ENCODE peak calls at places on chromosomes 3 and 15, in seven cellular contexts. V is NCI-H510A; A is GM12865; Y is Caco-2; K is MCF 10A; Z is mesendoderm; S is activated T-helper 9 cell treated with anti-CD3 and anti-CD28 coated beads, Interleukin-2, amount 50 U/mL, for 16 hours. J is an unnamed sample.
A peak's percentile ranks its signal among the peaks of the same experiment; 100 is the strongest.

GRCh38 chr3:20668411-20668810 is 482.4 kb upstream of the SGO1 start:
- DNase-seq in V (no peak), A (no peak), Y (peak; percentile 30), K (peak; percentile 8), Z (peak; percentile 87), S (no peak), J (no peak)

GRCh38 chr3:175001091-175001490 is 142.0 kb downstream of the NAALADL2 start:
- DNase-seq in V (no peak), A (no peak), Y (no peak), K (no peak), Z (no peak), S (no peak), J (no peak)

GRCh38 chr3:64218746-64219145 is 6.5 kb downstream of the PRICKLE2 start:
- DNase-seq in V (no peak), A (no peak), Y (no peak), K (no peak), Z (no peak), S (no peak), J (no peak)

GRCh38 chr15:77907824-77908751 is 169.4 kb downstream of the TBC1D2B start:
- DNase-seq in V (no peak), A (peak; percentile 61), Y (peak; percentile 77), K (peak; percentile 47), Z (peak; percentile 14), S (peak; percentile 24), J (no peak)

GRCh38 chr3:106372293-106372648 is 503.5 kb upstream of the CBLB start:
- DNase-seq in V (no peak), A (no peak), Y (no peak), K (no peak), Z (no peak), S (no peak), J (no peak)

GRCh38 chr3:109432833-109433232 is 95.5 kb upstream of the DPPA4 start:
- DNase-seq in V (no peak), A (no peak), Y (no peak), K (no peak), Z (peak; percentile 92), S (no peak), J (no peak)

GRCh38 chr15:44261007-44261706 is 27.4 kb upstream of the GOLM2 start:
- DNase-seq in V (no peak), A (no peak), Y (no peak), K (no peak), Z (peak; percentile 60), S (no peak), J (no peak)

GRCh38 chr15:74174216-74174965 is 881 bp downstream of the ISLR start:
- DNase-seq in V (no peak), A (no peak), Y (no peak), K (no peak), Z (no peak), S (no peak), J (no peak)

GRCh38 chr3:87167634-87168456 is 59.3 kb upstream of the CHMP2B start:
- DNase-seq in V (no peak), A (peak; percentile 61), Y (no peak), K (peak; percentile 70), Z (peak; percentile 49), S (no peak), J (no peak)

GRCh38 chr3:196971094-196971698 is 2.6 kb upstream of the PIGZ start:
- DNase-seq in V (no peak), A (no peak), Y (peak; percentile 59), K (peak; percentile 25), Z (no peak), S (no peak), J (no peak)

GRCh38 chr15:75867428-75867827 is 24.2 kb downstream of the UBE2Q2 start:
- DNase-seq in V (no peak), A (peak; percentile 5), Y (no peak), K (no peak), Z (no peak), S (no peak), J (no peak)

GRCh38 chr3:128623762-128624176 is 26.8 kb downstream of the RPN1 start:
- DNase-seq in V (no peak), A (no peak), Y (no peak), K (peak; percentile 33), Z (no peak), S (no peak), J (no peak)

GRCh38 chr15:71106802-71107500 is 8.3 kb upstream of the THSD4 start:
- DNase-seq in V (no peak), A (peak; percentile 65), Y (no peak), K (no peak), Z (no peak), S (no peak), J (no peak)

GRCh38 chr3:153746211-153746610 is 375.0 kb upstream of the ARHGEF26 start:
- DNase-seq in V (no peak), A (no peak), Y (no peak), K (no peak), Z (no peak), S (no peak), J (no peak)

GRCh38 chr3:58041826-58042324 is 33.7 kb downstream of the FLNB start:
- DNase-seq in V (no peak), A (peak; percentile 90), Y (no peak), K (no peak), Z (no peak), S (no peak), J (no peak)

GRCh38 chr3:5205165-5205941 is 17.8 kb downstream of the EDEM1 start:
- DNase-seq in V (no peak), A (peak; percentile 87), Y (no peak), K (no peak), Z (no peak), S (no peak), J (no peak)

GRCh38 chr15:31360843-31361763 is 34.5 kb downstream of the KLF13 start:
- DNase-seq in V (no peak), A (peak; percentile 86), Y (no peak), K (peak; percentile 25), Z (no peak), S (no peak), J (peak; percentile 65)

GRCh38 chr15:22968356-22968755 is 11.8 kb downstream of the CYFIP1 start:
- DNase-seq in V (no peak), A (peak; percentile 14), Y (no peak), K (peak; percentile 71), Z (no peak), S (no peak), J (no peak)

GRCh38 chr3:196048922-196049566 is 32.8 kb downstream of the TFRC start:
- DNase-seq in V (no peak), A (no peak), Y (no peak), K (no peak), Z (no peak), S (no peak), J (no peak)

J was measured in DMS79.